ENCODE peak calls at places on chromosomes 6 and 20, in seven cellular contexts. One of them, this sample, is unnamed.
A peak's percentile ranks its signal among the peaks of the same experiment; 100 is the strongest.

GRCh38 chr6:6881438-6882267 is 226.1 kb upstream of the RREB1 start:
- DNase-seq in nephron progenitor cell: no peak
- DNase-seq in GDM1: no peak
- DNase-seq in NCI-H2081: no peak
- DNase-seq in neural crest cell: no peak
- DNase-seq in stimulated activated CD8-positive, alpha-beta memory T cell treated with anti-CD3 and anti-CD28 coated beads, Interleukin-2, amount 100 ng/mL, for 1 hour: no peak
- DNase-seq in effector memory CD4-positive, alpha-beta T cell: no peak
- DNase-seq in this sample: no peak

GRCh38 chr20:8166730-8167129 is 34.7 kb downstream of the PLCB1 start:
- DNase-seq in nephron progenitor cell: no peak
- DNase-seq in GDM1: no peak
- DNase-seq in NCI-H2081: no peak
- DNase-seq in neural crest cell: no peak
- DNase-seq in stimulated activated CD8-positive, alpha-beta memory T cell treated with anti-CD3 and anti-CD28 coated beads, Interleukin-2, amount 100 ng/mL, for 1 hour: no peak
- DNase-seq in effector memory CD4-positive, alpha-beta T cell: no peak
- DNase-seq in this sample: no peak

GRCh38 chr6:144305985-144306384 is 20.9 kb downstream of the UTRN start:
- DNase-seq in nephron progenitor cell: no peak
- DNase-seq in GDM1: no peak
- DNase-seq in NCI-H2081: no peak
- DNase-seq in neural crest cell: no peak
- DNase-seq in stimulated activated CD8-positive, alpha-beta memory T cell treated with anti-CD3 and anti-CD28 coated beads, Interleukin-2, amount 100 ng/mL, for 1 hour: no peak
- DNase-seq in effector memory CD4-positive, alpha-beta T cell: no peak
- DNase-seq in this sample: no peak

GRCh38 chr6:4908062-4908461 is 95.8 kb downstream of the RPP40 start:
- DNase-seq in nephron progenitor cell: no peak
- DNase-seq in GDM1: no peak
- DNase-seq in NCI-H2081: no peak
- DNase-seq in neural crest cell: no peak
- DNase-seq in stimulated activated CD8-positive, alpha-beta memory T cell treated with anti-CD3 and anti-CD28 coated beads, Interleukin-2, amount 100 ng/mL, for 1 hour: no peak
- DNase-seq in effector memory CD4-positive, alpha-beta T cell: no peak
- DNase-seq in this sample: no peak

GRCh38 chr20:57941121-57941522 is 231.3 kb upstream of the PMEPA1 start:
- DNase-seq in nephron progenitor cell: no peak
- DNase-seq in GDM1: no peak
- DNase-seq in NCI-H2081: peak; percentile 63
- DNase-seq in neural crest cell: no peak
- DNase-seq in stimulated activated CD8-positive, alpha-beta memory T cell treated with anti-CD3 and anti-CD28 coated beads, Interleukin-2, amount 100 ng/mL, for 1 hour: no peak
- DNase-seq in effector memory CD4-positive, alpha-beta T cell: no peak
- DNase-seq in this sample: no peak

GRCh38 chr20:4230651-4231050 is 215.3 kb upstream of the RNF24 start:
- DNase-seq in nephron progenitor cell: no peak
- DNase-seq in GDM1: no peak
- DNase-seq in NCI-H2081: no peak
- DNase-seq in neural crest cell: no peak
- DNase-seq in stimulated activated CD8-positive, alpha-beta memory T cell treated with anti-CD3 and anti-CD28 coated beads, Interleukin-2, amount 100 ng/mL, for 1 hour: no peak
- DNase-seq in effector memory CD4-positive, alpha-beta T cell: no peak
- DNase-seq in this sample: no peak

GRCh38 chr20:40773376-40773775 is 84.3 kb upstream of the MAFB start:
- DNase-seq in nephron progenitor cell: no peak
- DNase-seq in GDM1: no peak
- DNase-seq in NCI-H2081: no peak
- DNase-seq in neural crest cell: no peak
- DNase-seq in stimulated activated CD8-positive, alpha-beta memory T cell treated with anti-CD3 and anti-CD28 coated beads, Interleukin-2, amount 100 ng/mL, for 1 hour: no peak
- DNase-seq in effector memory CD4-positive, alpha-beta T cell: no peak
- DNase-seq in this sample: no peak

GRCh38 chr20:36875702-36876472 is at the start of gene TLDC2:
- DNase-seq in nephron progenitor cell: no peak
- DNase-seq in GDM1: no peak
- DNase-seq in NCI-H2081: no peak
- DNase-seq in neural crest cell: no peak
- DNase-seq in stimulated activated CD8-positive, alpha-beta memory T cell treated with anti-CD3 and anti-CD28 coated beads, Interleukin-2, amount 100 ng/mL, for 1 hour: no peak
- DNase-seq in effector memory CD4-positive, alpha-beta T cell: no peak
- DNase-seq in this sample: no peak

GRCh38 chr6:153537422-153537821 is 406.3 kb upstream of the RGS17 start:
- DNase-seq in nephron progenitor cell: no peak
- DNase-seq in GDM1: no peak
- DNase-seq in NCI-H2081: no peak
- DNase-seq in neural crest cell: no peak
- DNase-seq in stimulated activated CD8-positive, alpha-beta memory T cell treated with anti-CD3 and anti-CD28 coated beads, Interleukin-2, amount 100 ng/mL, for 1 hour: no peak
- DNase-seq in effector memory CD4-positive, alpha-beta T cell: no peak
- DNase-seq in this sample: no peak

This sample was measured in NCI-H187.